ENCODE peak calls at places on chromosome 2, in seven cellular contexts. One of them, this sample, is unnamed.

GRCh38 chr2:148666555-148666954 is 22.0 kb downstream of the EPC2 start:
- DNase-seq in CD8-positive, alpha-beta T cell: no peak
- DNase-seq in HFFc6: no peak
- DNase-seq in right lobe of liver: no peak
- DNase-seq in choroid plexus epithelial cell: no peak
- DNase-seq in foreskin fibroblast: no peak
- DNase-seq in CD4-positive, alpha-beta T cell: no peak
- DNase-seq in this sample: no peak

GRCh38 chr2:70248810-70249438 is 496 bp upstream of the TIA1 start:
- DNase-seq in CD8-positive, alpha-beta T cell: peak; percentile 85
- DNase-seq in HFFc6: no peak
- DNase-seq in right lobe of liver: peak; percentile 88
- DNase-seq in choroid plexus epithelial cell: no peak
- DNase-seq in foreskin fibroblast: no peak
- DNase-seq in CD4-positive, alpha-beta T cell: peak; percentile 85
- DNase-seq in this sample: peak; percentile 90

GRCh38 chr2:237866119-237866621 is 6.7 kb downstream of the RAMP1 start:
- DNase-seq in CD8-positive, alpha-beta T cell: no peak
- DNase-seq in HFFc6: no peak
- DNase-seq in right lobe of liver: no peak
- DNase-seq in choroid plexus epithelial cell: peak; percentile 61
- DNase-seq in foreskin fibroblast: peak; percentile 59
- DNase-seq in CD4-positive, alpha-beta T cell: no peak
- DNase-seq in this sample: no peak

GRCh38 chr2:285506-285905 is 2.4 kb downstream of the ALKAL2 start:
- DNase-seq in CD8-positive, alpha-beta T cell: no peak
- DNase-seq in HFFc6: peak; percentile 79
- DNase-seq in right lobe of liver: no peak
- DNase-seq in choroid plexus epithelial cell: peak; percentile 90
- DNase-seq in foreskin fibroblast: peak; percentile 83
- DNase-seq in CD4-positive, alpha-beta T cell: no peak
- DNase-seq in this sample: no peak

GRCh38 chr2:66700181-66700686 is 265.3 kb downstream of the MEIS1 start:
- DNase-seq in CD8-positive, alpha-beta T cell: no peak
- DNase-seq in HFFc6: no peak
- DNase-seq in right lobe of liver: no peak
- DNase-seq in choroid plexus epithelial cell: no peak
- DNase-seq in foreskin fibroblast: no peak
- DNase-seq in CD4-positive, alpha-beta T cell: no peak
- DNase-seq in this sample: no peak

GRCh38 chr2:229388746-229389145 is 117.7 kb upstream of the PID1 start:
- DNase-seq in CD8-positive, alpha-beta T cell: no peak
- DNase-seq in HFFc6: no peak
- DNase-seq in right lobe of liver: no peak
- DNase-seq in choroid plexus epithelial cell: no peak
- DNase-seq in foreskin fibroblast: peak; percentile 24
- DNase-seq in CD4-positive, alpha-beta T cell: no peak
- DNase-seq in this sample: no peak

GRCh38 chr2:222884114-222884764 is 23.4 kb downstream of the ACSL3 start:
- DNase-seq in CD8-positive, alpha-beta T cell: no peak
- DNase-seq in HFFc6: no peak
- DNase-seq in right lobe of liver: no peak
- DNase-seq in choroid plexus epithelial cell: no peak
- DNase-seq in foreskin fibroblast: peak; percentile 33
- DNase-seq in CD4-positive, alpha-beta T cell: no peak
- DNase-seq in this sample: no peak

GRCh38 chr2:220533485-220533884 is 906.1 kb downstream of the SLC4A3 start:
- DNase-seq in CD8-positive, alpha-beta T cell: no peak
- DNase-seq in HFFc6: peak; percentile 91
- DNase-seq in right lobe of liver: no peak
- DNase-seq in choroid plexus epithelial cell: peak; percentile 65
- DNase-seq in foreskin fibroblast: peak; percentile 60
- DNase-seq in CD4-positive, alpha-beta T cell: no peak
- DNase-seq in this sample: no peak

GRCh38 chr2:5725794-5726463 is 33.7 kb downstream of the SOX11 start:
- DNase-seq in CD8-positive, alpha-beta T cell: no peak
- DNase-seq in HFFc6: no peak
- DNase-seq in right lobe of liver: no peak
- DNase-seq in choroid plexus epithelial cell: peak; percentile 36
- DNase-seq in foreskin fibroblast: no peak
- DNase-seq in CD4-positive, alpha-beta T cell: no peak
- DNase-seq in this sample: peak; percentile 50

GRCh38 chr2:226483745-226484619 is 315.6 kb downstream of the IRS1 start:
- DNase-seq in CD8-positive, alpha-beta T cell: no peak
- DNase-seq in HFFc6: peak; percentile 64
- DNase-seq in right lobe of liver: no peak
- DNase-seq in choroid plexus epithelial cell: peak; percentile 67
- DNase-seq in foreskin fibroblast: peak; percentile 65
- DNase-seq in CD4-positive, alpha-beta T cell: no peak
- DNase-seq in this sample: no peak

GRCh38 chr2:213995400-213996105 is 415.3 kb upstream of the VWC2L start:
- DNase-seq in CD8-positive, alpha-beta T cell: no peak
- DNase-seq in HFFc6: peak; percentile 95
- DNase-seq in right lobe of liver: no peak
- DNase-seq in choroid plexus epithelial cell: peak; percentile 49
- DNase-seq in foreskin fibroblast: peak; percentile 92
- DNase-seq in CD4-positive, alpha-beta T cell: no peak
- DNase-seq in this sample: no peak

GRCh38 chr2:31384771-31385276 is 29.7 kb downstream of the XDH start:
- DNase-seq in CD8-positive, alpha-beta T cell: no peak
- DNase-seq in HFFc6: peak; percentile 94
- DNase-seq in right lobe of liver: no peak
- DNase-seq in choroid plexus epithelial cell: peak; percentile 93
- DNase-seq in foreskin fibroblast: peak; percentile 95
- DNase-seq in CD4-positive, alpha-beta T cell: no peak
- DNase-seq in this sample: no peak

GRCh38 chr2:198441246-198441645 is 636.9 kb downstream of the PLCL1 start:
- DNase-seq in CD8-positive, alpha-beta T cell: no peak
- DNase-seq in HFFc6: no peak
- DNase-seq in right lobe of liver: no peak
- DNase-seq in choroid plexus epithelial cell: no peak
- DNase-seq in foreskin fibroblast: no peak
- DNase-seq in CD4-positive, alpha-beta T cell: no peak
- DNase-seq in this sample: no peak

GRCh38 chr2:22934789-22935188 is 450.2 kb upstream of the KLHL29 start:
- DNase-seq in CD8-positive, alpha-beta T cell: no peak
- DNase-seq in HFFc6: no peak
- DNase-seq in right lobe of liver: no peak
- DNase-seq in choroid plexus epithelial cell: no peak
- DNase-seq in foreskin fibroblast: no peak
- DNase-seq in CD4-positive, alpha-beta T cell: no peak
- DNase-seq in this sample: no peak

GRCh38 chr2:234841321-234842015 is 110.3 kb upstream of the SH3BP4 start:
- DNase-seq in CD8-positive, alpha-beta T cell: no peak
- DNase-seq in HFFc6: no peak
- DNase-seq in right lobe of liver: no peak
- DNase-seq in choroid plexus epithelial cell: no peak
- DNase-seq in foreskin fibroblast: peak; percentile 54
- DNase-seq in CD4-positive, alpha-beta T cell: no peak
- DNase-seq in this sample: no peak

GRCh38 chr2:159506764-159507406 is 109.5 kb downstream of the BAZ2B start:
- DNase-seq in CD8-positive, alpha-beta T cell: no peak
- DNase-seq in HFFc6: no peak
- DNase-seq in right lobe of liver: no peak
- DNase-seq in choroid plexus epithelial cell: peak; percentile 22
- DNase-seq in foreskin fibroblast: peak; percentile 47
- DNase-seq in CD4-positive, alpha-beta T cell: no peak
- DNase-seq in this sample: no peak

GRCh38 chr2:39059366-39059952 is 61.4 kb downstream of the SOS1 start:
- DNase-seq in CD8-positive, alpha-beta T cell: no peak
- DNase-seq in HFFc6: peak; percentile 64
- DNase-seq in right lobe of liver: no peak
- DNase-seq in choroid plexus epithelial cell: peak; percentile 76
- DNase-seq in foreskin fibroblast: peak; percentile 65
- DNase-seq in CD4-positive, alpha-beta T cell: no peak
- DNase-seq in this sample: no peak

GRCh38 chr2:69483696-69484095 is 46.5 kb upstream of the NFU1 start:
- DNase-seq in CD8-positive, alpha-beta T cell: no peak
- DNase-seq in HFFc6: no peak
- DNase-seq in right lobe of liver: no peak
- DNase-seq in choroid plexus epithelial cell: no peak
- DNase-seq in foreskin fibroblast: no peak
- DNase-seq in CD4-positive, alpha-beta T cell: no peak
- DNase-seq in this sample: no peak

GRCh38 chr2:220277445-220277960 is 650.1 kb downstream of the SLC4A3 start:
- DNase-seq in CD8-positive, alpha-beta T cell: no peak
- DNase-seq in HFFc6: peak; percentile 90
- DNase-seq in right lobe of liver: peak; percentile 88
- DNase-seq in choroid plexus epithelial cell: peak; percentile 73
- DNase-seq in foreskin fibroblast: peak; percentile 87
- DNase-seq in CD4-positive, alpha-beta T cell: no peak
- DNase-seq in this sample: no peak

GRCh38 chr2:241751776-241752175 is 17.3 kb downstream of the D2HGDH start:
- DNase-seq in CD8-positive, alpha-beta T cell: no peak
- DNase-seq in HFFc6: no peak
- DNase-seq in right lobe of liver: no peak
- DNase-seq in choroid plexus epithelial cell: no peak
- DNase-seq in foreskin fibroblast: no peak
- DNase-seq in CD4-positive, alpha-beta T cell: no peak
- DNase-seq in this sample: no peak

GRCh38 chr2:241753493-241753892 is 19.1 kb downstream of the D2HGDH start:
- DNase-seq in CD8-positive, alpha-beta T cell: no peak
- DNase-seq in HFFc6: no peak
- DNase-seq in right lobe of liver: no peak
- DNase-seq in choroid plexus epithelial cell: no peak
- DNase-seq in foreskin fibroblast: no peak
- DNase-seq in CD4-positive, alpha-beta T cell: no peak
- DNase-seq in this sample: no peak

GRCh38 chr2:241752689-241753276 is 18.4 kb downstream of the D2HGDH start:
- DNase-seq in CD8-positive, alpha-beta T cell: no peak
- DNase-seq in HFFc6: no peak
- DNase-seq in right lobe of liver: no peak
- DNase-seq in choroid plexus epithelial cell: no peak
- DNase-seq in foreskin fibroblast: no peak
- DNase-seq in CD4-positive, alpha-beta T cell: no peak
- DNase-seq in this sample: no peak

GRCh38 chr2:241751152-241751551 is 16.7 kb downstream of the D2HGDH start:
- DNase-seq in CD8-positive, alpha-beta T cell: no peak
- DNase-seq in HFFc6: no peak
- DNase-seq in right lobe of liver: no peak
- DNase-seq in choroid plexus epithelial cell: no peak
- DNase-seq in foreskin fibroblast: no peak
- DNase-seq in CD4-positive, alpha-beta T cell: no peak
- DNase-seq in this sample: no peak

GRCh38 chr2:241752253-241752652 is 17.8 kb downstream of the D2HGDH start:
- DNase-seq in CD8-positive, alpha-beta T cell: no peak
- DNase-seq in HFFc6: no peak
- DNase-seq in right lobe of liver: no peak
- DNase-seq in choroid plexus epithelial cell: no peak
- DNase-seq in foreskin fibroblast: no peak
- DNase-seq in CD4-positive, alpha-beta T cell: no peak
- DNase-seq in this sample: no peak
- TF ChIP-seq CTCF in CD8-positive, alpha-beta T cell: no peak
- TF ChIP-seq CTCF in HFFc6: no peak
- TF ChIP-seq CTCF in right lobe of liver: no peak
- TF ChIP-seq CTCF in choroid plexus epithelial cell: no peak
- TF ChIP-seq CTCF in foreskin fibroblast: no peak
- TF ChIP-seq CTCF in CD4-positive, alpha-beta T cell: no peak
- TF ChIP-seq CTCF in this sample: no peak

GRCh38 chr2:207531024-207531411 is 1.3 kb downstream of the CREB1 start:
- DNase-seq in CD8-positive, alpha-beta T cell: no peak
- DNase-seq in HFFc6: no peak
- DNase-seq in right lobe of liver: no peak
- DNase-seq in choroid plexus epithelial cell: peak; percentile 36
- DNase-seq in foreskin fibroblast: no peak
- DNase-seq in CD4-positive, alpha-beta T cell: no peak
- DNase-seq in this sample: no peak

GRCh38 chr2:207528980-207529329 is 807 bp upstream of the CREB1 start:
- DNase-seq in CD8-positive, alpha-beta T cell: peak; percentile 44
- DNase-seq in HFFc6: peak; percentile 21
- DNase-seq in right lobe of liver: no peak
- DNase-seq in choroid plexus epithelial cell: peak; percentile 49
- DNase-seq in foreskin fibroblast: peak; percentile 54
- DNase-seq in CD4-positive, alpha-beta T cell: peak; percentile 42
- DNase-seq in this sample: no peak

GRCh38 chr2:207530160-207531023 is 630 bp downstream of the CREB1 start:
- DNase-seq in CD8-positive, alpha-beta T cell: peak; percentile 41
- DNase-seq in HFFc6: peak; percentile 29
- DNase-seq in right lobe of liver: peak; percentile 72
- DNase-seq in choroid plexus epithelial cell: peak; percentile 51
- DNase-seq in foreskin fibroblast: peak; percentile 50
- DNase-seq in CD4-positive, alpha-beta T cell: peak; percentile 46
- DNase-seq in this sample: peak; percentile 15

GRCh38 chr2:207532676-207533075 is 2.9 kb downstream of the CREB1 start:
- DNase-seq in CD8-positive, alpha-beta T cell: no peak
- DNase-seq in HFFc6: no peak
- DNase-seq in right lobe of liver: no peak
- DNase-seq in choroid plexus epithelial cell: no peak
- DNase-seq in foreskin fibroblast: no peak
- DNase-seq in CD4-positive, alpha-beta T cell: no peak
- DNase-seq in this sample: no peak

GRCh38 chr2:207529330-207530159 is at the start of gene CREB1:
- DNase-seq in CD8-positive, alpha-beta T cell: peak; percentile 100
- DNase-seq in HFFc6: peak; percentile 99
- DNase-seq in right lobe of liver: peak; percentile 97
- DNase-seq in choroid plexus epithelial cell: peak; percentile 99
- DNase-seq in foreskin fibroblast: peak; percentile 99
- DNase-seq in CD4-positive, alpha-beta T cell: peak; percentile 99
- DNase-seq in this sample: peak; percentile 100
- TF ChIP-seq CTCF in CD8-positive, alpha-beta T cell: no peak
- TF ChIP-seq CTCF in HFFc6: peak; percentile 43
- TF ChIP-seq CTCF in right lobe of liver: peak; percentile 8
- TF ChIP-seq CTCF in choroid plexus epithelial cell: no peak
- TF ChIP-seq CTCF in foreskin fibroblast: no peak
- TF ChIP-seq CTCF in CD4-positive, alpha-beta T cell: no peak
- TF ChIP-seq CTCF in this sample: no peak

DNA sequence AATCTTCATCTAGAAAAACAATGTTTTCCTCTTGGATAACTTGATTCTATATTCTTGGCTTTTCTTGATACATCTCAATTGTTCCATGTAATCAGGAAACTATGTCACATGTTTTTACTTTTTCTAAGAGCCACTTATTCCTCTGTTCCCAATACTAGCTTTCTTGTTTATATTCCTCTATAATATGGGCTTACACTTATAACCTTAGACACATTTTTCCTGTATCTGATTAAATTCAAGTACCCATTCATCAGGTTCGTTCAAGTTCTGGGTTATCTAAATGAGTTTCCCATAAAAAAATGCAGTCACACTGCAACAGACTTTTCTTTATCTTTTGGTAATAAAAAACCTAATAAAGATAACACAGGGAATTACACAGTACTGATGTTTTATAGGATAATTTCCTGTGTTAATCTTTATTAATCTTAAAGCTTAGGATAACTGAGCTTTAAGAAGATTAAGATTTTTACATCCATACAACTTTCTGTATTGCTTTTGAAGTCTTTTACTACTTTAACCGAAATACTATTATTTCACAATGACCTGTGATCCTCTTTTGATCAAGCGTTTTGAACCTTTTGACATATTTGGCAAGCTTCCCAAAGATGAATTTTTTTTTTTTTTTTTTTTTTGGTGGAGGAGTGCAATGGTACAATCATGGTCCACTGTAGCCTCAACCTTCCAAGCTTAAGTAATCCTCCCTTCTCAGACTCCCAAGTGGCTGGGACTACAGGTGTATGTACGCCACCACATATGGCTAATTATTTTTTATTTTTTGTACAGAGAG is 44.3 kb upstream of the C2orf66 start:
- DNase-seq in CD8-positive, alpha-beta T cell: no peak
- DNase-seq in HFFc6: no peak
- DNase-seq in right lobe of liver: no peak
- DNase-seq in choroid plexus epithelial cell: no peak
- DNase-seq in foreskin fibroblast: no peak
- DNase-seq in CD4-positive, alpha-beta T cell: no peak
- DNase-seq in this sample: no peak
- TF ChIP-seq CTCF in CD8-positive, alpha-beta T cell: no peak
- TF ChIP-seq CTCF in HFFc6: no peak
- TF ChIP-seq CTCF in right lobe of liver: no peak
- TF ChIP-seq CTCF in choroid plexus epithelial cell: no peak
- TF ChIP-seq CTCF in foreskin fibroblast: no peak
- TF ChIP-seq CTCF in CD4-positive, alpha-beta T cell: no peak
- TF ChIP-seq CTCF in this sample: no peak

GRCh38 chr2:2992622-2993021 is 385.0 kb downstream of the EIPR1 start:
- DNase-seq in CD8-positive, alpha-beta T cell: no peak
- DNase-seq in HFFc6: no peak
- DNase-seq in right lobe of liver: no peak
- DNase-seq in choroid plexus epithelial cell: no peak
- DNase-seq in foreskin fibroblast: no peak
- DNase-seq in CD4-positive, alpha-beta T cell: no peak
- DNase-seq in this sample: no peak
- TF ChIP-seq CTCF in CD8-positive, alpha-beta T cell: no peak
- TF ChIP-seq CTCF in HFFc6: no peak
- TF ChIP-seq CTCF in right lobe of liver: no peak
- TF ChIP-seq CTCF in choroid plexus epithelial cell: no peak
- TF ChIP-seq CTCF in foreskin fibroblast: no peak
- TF ChIP-seq CTCF in CD4-positive, alpha-beta T cell: no peak
- TF ChIP-seq CTCF in this sample: no peak